ENCODE peak calls at places on chromosome 10, in six cellular contexts. M is mesendoderm; C is CD4-positive, alpha-beta T cell; G is lower lobe of right lung; Q is choroid plexus epithelial cell; Z is NCI-H1694. N is an unnamed sample.

GRCh38 chr10:123143825-123144168 is 4.1 kb upstream of the HMX2 start:
- DNase-seq in Q (no peak), C (no peak), Z (no peak), G (no peak), M (no peak), N (no peak)

GRCh38 chr10:90871279-90871760 is 454 bp upstream of the RPP30 start:
- DNase-seq in M (peak; percentile 97), Z (no peak), G (no peak), C (no peak), Q (peak; percentile 92), N (no peak)

GRCh38 chr10:4353964-4354363 is 472.0 kb upstream of the AKR1E2 start:
- DNase-seq in Q (peak; percentile 78), M (peak; percentile 3), C (no peak), Z (no peak), G (no peak), N (no peak)

GRCh38 chr10:85786401-85786899 is 580.1 kb downstream of the GRID1 start:
- DNase-seq in Z (no peak), G (no peak), Q (no peak), C (no peak), M (peak; percentile 72), N (no peak)

GRCh38 chr10:34612446-34612845 is 202.7 kb downstream of the PARD3 start:
- DNase-seq in Q (no peak), M (no peak), Z (no peak), G (no peak), C (no peak), N (no peak)

GRCh38 chr10:95787447-95787846 is 31.5 kb downstream of the ENTPD1 start:
- DNase-seq in G (no peak), Q (no peak), Z (no peak), M (no peak), C (no peak), N (no peak)

GRCh38 chr10:51960494-51960895 is 261.1 kb upstream of the CSTF2T start:
- DNase-seq in M (peak; percentile 51), C (no peak), Z (peak; percentile 32), Q (peak; percentile 78), G (no peak), N (no peak)

GRCh38 chr10:106816318-106817085 is 348.0 kb downstream of the SORCS1 start:
- DNase-seq in Q (no peak), C (no peak), G (no peak), Z (no peak), M (no peak), N (no peak)

GRCh38 chr10:29736325-29737208 is 101.8 kb upstream of the SVIL start:
- DNase-seq in Q (peak; percentile 53), Z (no peak), C (peak; percentile 3), M (peak; percentile 79), G (peak; percentile 83), N (peak; percentile 11)

GRCh38 chr10:126905776-126906703 is 812 bp downstream of the DOCK1 start:
- DNase-seq in M (peak; percentile 84), Z (no peak), G (no peak), C (no peak), Q (peak; percentile 29), N (no peak)

GRCh38 chr10:102113956-102114857 is 6.0 kb downstream of the LDB1 start:
- DNase-seq in M (peak; percentile 72), Q (no peak), Z (peak; percentile 57), G (no peak), C (no peak), N (no peak)

GRCh38 chr10:87659571-87660483 is at the start of gene PAPSS2:
- DNase-seq in C (no peak), M (peak; percentile 83), G (peak; percentile 80), Q (peak; percentile 79), Z (no peak), N (peak; percentile 12)

GRCh38 chr10:122140941-122141623 is 130.0 kb upstream of the BTBD16 start:
- DNase-seq in C (no peak), Q (peak; percentile 91), G (peak; percentile 80), Z (no peak), M (peak; percentile 68), N (no peak)

N was measured in T-helper 17 cell.